ENCODE peak calls at places on chromosomes 7 and 10, in eight cellular contexts. Z, G, V, A, J, L, E and D are unnamed samples.

GRCh38 chr7:123220396-123220795 is 20.6 kb upstream of the SLC13A1 start:
- DNase-seq in Z (no peak), G (no peak), V (no peak), A (no peak), J (no peak), L (no peak), E (no peak), D (no peak)

GRCh38 chr10:76251773-76252617 is 820.6 kb downstream of the LRMDA start:
- DNase-seq in Z (no peak), G (no peak), V (peak), A (no peak), J (no peak), L (no peak), E (peak), D (no peak)

GRCh38 chr10:69014171-69014570 is 25.6 kb downstream of the KIFBP start:
- DNase-seq in Z (no peak), G (no peak), V (no peak), A (no peak), J (no peak), L (no peak), E (no peak), D (no peak)

GRCh38 chr10:11551915-11552602 is 59.4 kb downstream of the USP6NL start:
- DNase-seq in Z (no peak), G (no peak), V (peak), A (no peak), J (no peak), L (no peak), E (peak), D (peak)

GRCh38 chr10:101047961-101048892 is 13.6 kb upstream of the KAZALD1 start:
- DNase-seq in Z (no peak), G (no peak), V (no peak), A (no peak), J (no peak), L (no peak), E (no peak), D (no peak)

GRCh38 chr10:87836098-87836497 is 18.1 kb upstream of the ATAD1 start:
- DNase-seq in Z (no peak), G (no peak), V (no peak), A (no peak), J (no peak), L (no peak), E (no peak), D (no peak)

GRCh38 chr10:88702848-88703597 is 3.0 kb upstream of the LIPK start:
- DNase-seq in Z (no peak), G (peak), V (peak), A (no peak), J (no peak), L (no peak), E (no peak), D (no peak)

GRCh38 chr10:110212119-110213006 is 5.0 kb downstream of the MXI1 start:
- DNase-seq in Z (no peak), G (no peak), V (no peak), A (peak), J (no peak), L (peak), E (no peak), D (no peak)

GRCh38 chr10:47296111-47296894 is 3.7 kb upstream of the GDF10 start:
- DNase-seq in Z (no peak), G (no peak), V (no peak), A (no peak), J (no peak), L (no peak), E (no peak), D (no peak)

GRCh38 chr7:1741751-1742554 is 71.9 kb downstream of the ELFN1 start:
- DNase-seq in Z (no peak), G (no peak), V (peak), A (peak), J (no peak), L (no peak), E (no peak), D (peak)

GRCh38 chr7:44477063-44477830 is 13.2 kb downstream of the NUDCD3 start:
- DNase-seq in Z (peak), G (peak), V (peak), A (peak), J (no peak), L (peak), E (peak), D (peak)

GRCh38 chr10:129397198-129397974 is 69.7 kb upstream of the MGMT start:
- DNase-seq in Z (no peak), G (no peak), V (no peak), A (no peak), J (no peak), L (no peak), E (no peak), D (no peak)

GRCh38 chr10:33412261-33413092 is 78.0 kb upstream of the NRP1 start:
- DNase-seq in Z (no peak), G (no peak), V (peak), A (no peak), J (no peak), L (no peak), E (peak), D (peak)